ENCODE peak calls at places on chromosome 21, in eight cellular contexts. Y, B, S, J, A, G, R and C are unnamed samples.

GRCh38 chr21:46376856-46377453 is 53.0 kb downstream of the PCNT start:
- DNase-seq in G (no peak), Y (peak; percentile 60), B (no peak), J (no peak), S (no peak), R (no peak), A (no peak), C (no peak)

GRCh38 chr21:46423546-46424061 is 35.1 kb upstream of the DIP2A start:
- DNase-seq in R (no peak), Y (no peak), B (no peak), J (no peak), A (no peak), G (no peak), S (no peak), C (no peak)

GRCh38 chr21:36321325-36322082 is 1.5 kb downstream of the MORC3 start:
- DNase-seq in Y (no peak), G (no peak), S (peak; percentile 49), R (no peak), J (peak; percentile 22), B (peak; percentile 23), A (no peak), C (no peak)

GRCh38 chr21:46482225-46482845 is 23.6 kb downstream of the DIP2A start:
- DNase-seq in G (no peak), A (no peak), S (no peak), B (no peak), R (no peak), J (no peak), Y (no peak), C (no peak)

GRCh38 chr21:45935628-45936027 is 45.9 kb upstream of the COL6A1 start:
- DNase-seq in A (no peak), R (no peak), J (peak; percentile 58), B (peak; percentile 18), S (no peak), Y (peak; percentile 30), G (no peak), C (no peak)

GRCh38 chr21:38984982-38985422 is 179.3 kb downstream of the ETS2 start:
- DNase-seq in G (peak; percentile 79), R (no peak), S (no peak), J (peak; percentile 94), A (no peak), B (no peak), Y (no peak), C (no peak)

GRCh38 chr21:15065381-15066230 is 806 bp upstream of the NRIP1 start:
- DNase-seq in B (peak; percentile 61), J (peak; percentile 89), S (peak; percentile 81), Y (peak; percentile 85), G (peak; percentile 45), R (peak; percentile 71), A (peak; percentile 76), C (peak; percentile 95)

GRCh38 chr21:45026833-45027232 is 47.5 kb upstream of the ADARB1 start:
- DNase-seq in S (no peak), Y (no peak), R (no peak), J (no peak), A (no peak), B (no peak), G (no peak), C (no peak)

GRCh38 chr21:31252611-31253010 is 91.5 kb downstream of the TIAM1 start:
- DNase-seq in A (no peak), S (no peak), G (no peak), J (no peak), Y (no peak), B (peak; percentile 22), R (no peak), C (no peak)

GRCh38 chr21:25515484-25516405 is 91.5 kb downstream of the MRPL39 start:
- DNase-seq in B (peak; percentile 14), A (no peak), J (peak; percentile 9), R (no peak), S (no peak), G (no peak), Y (no peak), C (no peak)

GRCh38 chr21:39048064-39048463 is 135.2 kb downstream of the PSMG1 start:
- DNase-seq in B (peak; percentile 71), S (no peak), R (peak; percentile 90), J (peak; percentile 88), A (peak; percentile 73), Y (no peak), G (no peak), C (no peak)

GRCh38 chr21:36526104-36526503 is 46.2 kb upstream of the CLDN14 start:
- DNase-seq in A (no peak), B (no peak), S (no peak), Y (no peak), G (no peak), R (no peak), J (no peak), C (no peak)

GRCh38 chr21:44913425-44914175 is 7.1 kb downstream of the ITGB2 start:
- DNase-seq in J (no peak), B (no peak), A (no peak), R (no peak), G (no peak), Y (no peak), S (no peak), C (no peak)

GRCh38 chr21:15222711-15223110 is 157.9 kb upstream of the NRIP1 start:
- DNase-seq in R (no peak), G (no peak), A (no peak), S (no peak), B (no peak), Y (no peak), J (no peak), C (no peak)

GRCh38 chr21:44931137-44931500 is 8.7 kb upstream of the SLX9 start:
- DNase-seq in J (peak; percentile 72), A (no peak), G (no peak), S (no peak), B (no peak), R (no peak), Y (peak; percentile 66), C (no peak)

GRCh38 chr21:45537111-45537745 is 5.0 kb downstream of the SLC19A1 start:
- DNase-seq in A (no peak), B (no peak), G (no peak), R (no peak), J (no peak), S (peak; percentile 7), Y (peak; percentile 39), C (no peak)

GRCh38 chr21:31343680-31344480 is at the start of gene TIAM1:
- DNase-seq in S (peak; percentile 51), R (peak; percentile 82), B (peak; percentile 59), Y (peak; percentile 74), J (peak; percentile 73), G (no peak), A (peak; percentile 4), C (peak; percentile 92)

GRCh38 chr21:19489930-19490329 is 1086.3 kb upstream of the TMPRSS15 start:
- DNase-seq in B (no peak), G (no peak), R (no peak), S (no peak), Y (no peak), J (no peak), A (no peak), C (no peak)

GRCh38 chr21:21262048-21262447 is 263.8 kb downstream of the NCAM2 start:
- DNase-seq in S (no peak), A (no peak), B (no peak), Y (no peak), R (no peak), J (no peak), G (no peak), C (no peak)

GRCh38 chr21:31509108-31510017 is 150.1 kb upstream of the SOD1 start:
- DNase-seq in R (peak; percentile 73), B (no peak), J (peak; percentile 11), G (no peak), S (no peak), Y (no peak), A (peak; percentile 56), C (peak; percentile 49)

GRCh38 chr21:45891388-45892155 is 90.0 kb upstream of the COL6A1 start:
- DNase-seq in G (no peak), R (peak; percentile 70), B (no peak), A (no peak), S (no peak), Y (peak; percentile 23), J (no peak), C (no peak)

DNA sequence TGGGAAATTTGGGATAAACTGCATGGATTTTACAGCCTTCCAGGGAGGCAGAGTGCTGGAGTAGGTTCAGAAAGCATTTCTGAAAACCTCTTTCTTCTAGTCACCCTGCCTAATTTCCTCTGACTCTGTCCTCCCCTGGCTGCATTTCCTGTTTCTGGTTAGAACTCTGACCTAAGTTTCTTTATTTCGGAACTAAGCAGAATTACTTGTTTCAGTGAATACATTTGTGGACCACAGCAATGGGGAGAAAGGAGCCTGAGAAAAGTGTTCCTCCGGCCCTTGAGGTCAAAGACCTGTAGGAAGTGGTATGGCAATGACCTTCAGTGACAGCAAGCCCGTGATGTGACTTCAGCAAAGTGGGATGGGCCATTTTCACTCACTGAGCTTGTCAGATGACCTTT is 173.4 kb upstream of the RUNX1 start:
- DNase-seq in J (peak; percentile 43), R (peak; percentile 76), A (no peak), S (peak; percentile 40), Y (no peak), B (no peak), G (no peak), C (no peak)
- H3K4me3 ChIP-seq in J (no peak overlapping the region), R (no peak overlapping the region), A (no peak overlapping the region), S (no peak overlapping the region), Y (no peak overlapping the region), B (no peak overlapping the region), G (no peak overlapping the region), C (no peak overlapping the region)

DNA sequence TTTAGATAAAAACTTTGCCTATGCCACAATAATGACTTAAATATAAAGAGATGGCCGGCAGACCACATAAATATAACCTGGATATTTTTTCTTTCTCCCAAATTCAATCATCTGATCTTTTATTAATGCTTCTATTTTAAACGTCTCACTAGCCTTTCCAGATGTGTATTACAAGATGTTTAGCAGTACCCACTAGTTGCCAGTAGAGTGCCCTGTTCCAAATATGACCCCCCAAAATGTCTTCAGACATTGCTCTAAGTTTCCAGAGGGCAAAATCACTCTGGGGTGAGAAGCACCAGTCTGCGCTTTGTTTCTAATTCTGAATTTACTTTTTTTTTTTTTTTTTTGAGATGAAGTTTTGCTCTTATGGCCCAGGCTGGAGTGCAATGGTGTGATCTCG is 268.1 kb downstream of the GRIK1 start:
- DNase-seq in A (no peak), G (no peak), S (no peak), B (no peak), J (no peak), Y (no peak), R (no peak), C (no peak)
- TF ChIP-seq CTCF in A (no peak), G (no peak), S (no peak), B (no peak), J (peak; percentile 20), Y (no peak), R (no peak), C (no peak)

GRCh38 chr21:43815991-43816390 is 26.6 kb downstream of the RRP1 start:
- DNase-seq in A (no peak), Y (peak; percentile 39), G (no peak), S (no peak), J (no peak), B (no peak), R (no peak), C (no peak)
- H3K4me3 ChIP-seq in A (no peak overlapping the region), Y (no peak overlapping the region), G (no peak overlapping the region), S (no peak overlapping the region), J (no peak overlapping the region), B (no peak overlapping the region), R (no peak overlapping the region), C (no peak overlapping the region)

DNA sequence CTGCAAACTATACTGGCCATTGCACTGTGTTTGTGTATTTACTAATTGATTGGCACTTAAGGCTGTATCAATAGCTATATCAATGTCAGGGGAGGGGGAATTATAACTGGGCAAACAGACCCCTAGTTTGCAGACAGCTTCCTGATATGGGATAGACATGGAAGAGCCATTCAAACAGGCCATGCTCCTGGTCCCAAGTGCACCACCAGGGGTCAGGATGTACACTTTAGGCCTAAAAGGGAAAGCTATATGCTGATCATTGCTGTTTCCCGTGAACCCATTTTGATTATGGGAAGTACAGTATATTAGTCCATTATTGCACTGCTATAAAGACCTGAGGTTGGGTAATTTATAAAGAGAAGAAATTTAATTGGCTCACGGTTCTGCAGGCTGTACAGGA is 125.0 kb upstream of the BACE2 start:
- DNase-seq in R (no peak), G (no peak), J (no peak), S (no peak), A (peak; percentile 22), B (no peak), Y (no peak), C (no peak)
- TF ChIP-seq CTCF in R (peak; percentile 34), G (no peak), J (peak; percentile 15), S (no peak), A (no peak), B (peak; percentile 13), Y (no peak), C (no peak)